ENCODE peak calls at places on chromosomes 6 and 20, in ten cellular contexts. J, D, F, H, X, Z, G, Q, W and A are unnamed samples.

GRCh38 chr20:24100370-24101011 is 111.9 kb upstream of the GGTLC1 start:
- DNase-seq in J (no peak), Z (peak), H (peak), W (peak), G (peak), Q (peak), D (no peak), F (peak), X (peak), A (peak)

GRCh38 chr20:40251284-40251932 is 437.6 kb downstream of the MAFB start:
- DNase-seq in X (no peak), Q (peak), J (no peak), D (no peak), Z (peak), H (no peak), F (no peak), G (peak), W (no peak), A (peak)

GRCh38 chr6:144150673-144151009 is 324 bp downstream of the STX11 start:
- DNase-seq in J (no peak), F (no peak), Q (peak), G (peak), W (no peak), H (peak), D (peak), Z (peak), X (peak), A (peak)

GRCh38 chr6:2061880-2062279 is 183.5 kb downstream of the GMDS start:
- DNase-seq in X (no peak), D (no peak), G (no peak), H (no peak), Q (no peak), F (no peak), J (peak), W (no peak), Z (no peak), A (no peak)

GRCh38 chr6:12527339-12527738 is 189.2 kb upstream of the PHACTR1 start:
- DNase-seq in W (no peak), X (no peak), F (no peak), D (no peak), J (peak), G (no peak), Q (no peak), H (no peak), Z (no peak), A (no peak)

GRCh38 chr6:167702241-167702827 is 124.4 kb upstream of the AFDN start:
- DNase-seq in D (no peak), X (no peak), G (no peak), H (no peak), Q (no peak), W (no peak), F (no peak), J (no peak), Z (no peak), A (no peak)

GRCh38 chr20:47758517-47759450 is 26.5 kb downstream of the SULF2 start:
- DNase-seq in Z (no peak), W (no peak), G (no peak), F (no peak), H (no peak), D (no peak), Q (no peak), J (no peak), X (no peak), A (peak)

GRCh38 chr6:93210908-93211307 is 208.5 kb downstream of the EPHA7 start:
- DNase-seq in X (no peak), J (no peak), H (no peak), G (no peak), W (no peak), D (no peak), Q (no peak), F (no peak), Z (no peak), A (no peak)

GRCh38 chr20:577167-577791 is 32.8 kb downstream of the TCF15 start:
- DNase-seq in H (no peak), Z (peak), Q (no peak), D (no peak), W (no peak), G (peak), J (no peak), F (no peak), X (no peak), A (no peak)

GRCh38 chr6:43671011-43671800 is 16.4 kb downstream of the MRPS18A start:
- DNase-seq in H (no peak), G (no peak), X (no peak), Q (no peak), W (no peak), D (no peak), F (no peak), J (no peak), Z (no peak), A (no peak)

GRCh38 chr6:169592558-169592957 is 109.3 kb downstream of the WDR27 start:
- DNase-seq in W (no peak), G (peak), X (no peak), D (no peak), J (peak), Z (peak), Q (peak), H (no peak), F (no peak), A (no peak)

GRCh38 chr20:42444799-42445198 is 744.9 kb downstream of the PTPRT start:
- DNase-seq in Z (no peak), D (no peak), J (no peak), Q (no peak), W (no peak), X (no peak), G (no peak), H (no peak), F (no peak), A (no peak)

GRCh38 chr20:20003088-20003954 is 13.8 kb upstream of the NAA20 start:
- DNase-seq in F (no peak), W (no peak), Q (peak), J (no peak), Z (peak), X (peak), G (peak), H (no peak), D (no peak), A (peak)